ENCODE peak calls at places on chromosomes 11 and 22, in ten cellular contexts. I is mesendoderm, T is HepG2, F is Panc1, H is psoas muscle, W is suprapubic skin, Q is OCI-LY7, S is IMR-90, Y is colonic mucosa, M is heart right ventricle. D is an unnamed sample. For H3K36me3, the result is how much of the 10 kb centered on the place peaks cover.

GRCh38 chr11:57499413-57499982 is 16.0 kb downstream of the SLC43A1 start:
- DNase-seq in S (peak), I (peak), H (peak), W (peak), M (peak), Y (peak), Q (no peak), T (peak), F (no peak), D (peak)

GRCh38 chr22:42655693-42656092 is 6.5 kb upstream of the CYB5R3 start:
- DNase-seq in H (no peak), T (no peak), Q (peak), F (no peak), M (no peak), Y (no peak), S (no peak), I (peak), W (no peak), D (peak)

GRCh38 chr11:15816270-15816871 is 540.0 kb downstream of the SOX6 start:
- DNase-seq in W (no peak), F (no peak), M (peak), Q (no peak), T (no peak), S (peak), Y (no peak), H (no peak), I (peak), D (no peak)

GRCh38 chr11:117217685-117218084 is 14.2 kb downstream of the PCSK7 start:
- DNase-seq in Y (no peak), T (no peak), S (no peak), M (no peak), F (no peak), W (no peak), Q (no peak), H (no peak), I (no peak), D (no peak)

GRCh38 chr11:35136311-35136710 is 2.7 kb upstream of the CD44 start:
- DNase-seq in F (no peak), S (no peak), Q (no peak), H (no peak), W (no peak), M (no peak), T (no peak), Y (no peak), I (no peak), D (no peak)

GRCh38 chr11:72085836-72086475 is 5.3 kb downstream of the LRRC51 start:
- DNase-seq in F (no peak), M (no peak), I (peak), W (no peak), Y (no peak), T (no peak), Q (no peak), S (no peak), H (no peak), D (no peak)

GRCh38 chr11:117387992-117388765 is 60.5 kb downstream of the CEP164 start:
- DNase-seq in M (no peak), T (no peak), W (no peak), H (no peak), Y (no peak), Q (no peak), I (no peak), F (no peak), S (peak), D (no peak)

GRCh38 chr11:28343304-28344233 is 235.4 kb downstream of the METTL15 start:
- DNase-seq in W (no peak), Y (no peak), F (no peak), S (peak), M (no peak), I (peak), H (no peak), T (peak), Q (no peak), D (no peak)

GRCh38 chr11:113201055-113201818 is 113.1 kb upstream of the TTC12 start:
- DNase-seq in Q (no peak), S (no peak), Y (no peak), F (no peak), M (no peak), W (no peak), H (no peak), I (peak), T (no peak), D (peak)

GRCh38 chr22:48302657-48303359 is 1524.9 kb downstream of the BRD1 start:
- DNase-seq in F (no peak), M (no peak), Y (no peak), W (no peak), H (no peak), Q (no peak), I (no peak), S (no peak), T (no peak), D (no peak)

GRCh38 chr11:371051-371450 is 1.8 kb downstream of the B4GALNT4 start:
- DNase-seq in S (no peak), Q (no peak), M (no peak), Y (no peak), T (no peak), I (no peak), F (no peak), H (peak), W (no peak), D (no peak)

GRCh38 chr11:32713496-32713895 is 81.0 kb downstream of the CCDC73 start:
- DNase-seq in H (no peak), I (no peak), Y (no peak), S (no peak), W (no peak), Q (peak), F (no peak), M (no peak), T (no peak), D (no peak)

GRCh38 chr11:40281055-40281580 is 1178.3 kb downstream of the LRRC4C start:
- DNase-seq in F (no peak), M (no peak), Y (no peak), S (no peak), W (no peak), Q (no peak), I (peak), T (no peak), H (no peak), D (no peak)

GRCh38 chr11:17781221-17781620 is 46.6 kb downstream of the KCNC1 start:
- DNase-seq in Q (no peak), H (no peak), I (no peak), M (no peak), S (no peak), Y (no peak), T (no peak), W (no peak), F (no peak), D (peak)

GRCh38 chr11:106594751-106595351 is 423.4 kb downstream of the GUCY1A2 start:
- DNase-seq in Q (no peak), F (no peak), H (no peak), M (no peak), I (peak), T (no peak), Y (no peak), S (peak), W (no peak), D (no peak)

GRCh38 chr22:47446821-47447810 is 684.7 kb downstream of the TBC1D22A start:
- DNase-seq in Q (no peak), F (no peak), M (no peak), I (no peak), Y (peak), H (no peak), T (no peak), W (no peak), S (no peak), D (peak)

GRCh38 chr22:43390166-43390565 is 21.6 kb upstream of the MPPED1 start:
- DNase-seq in Q (no peak), W (no peak), M (no peak), I (no peak), F (no peak), Y (no peak), S (no peak), H (no peak), T (no peak), D (no peak)

GRCh38 chr11:115919341-115920086 is 415.3 kb upstream of the CADM1 start:
- DNase-seq in W (no peak), M (no peak), F (no peak), I (peak), S (peak), Y (no peak), T (no peak), H (no peak), Q (no peak), D (no peak)

GRCh38 chr11:7657306-7658025 is 15.8 kb downstream of the CYB5R2 start:
- DNase-seq in Q (no peak), S (peak), T (peak), H (peak), F (no peak), I (peak), M (peak), Y (peak), W (no peak), D (peak)

GRCh38 chr22:42820075-42820763 is 36.9 kb downstream of the ARFGAP3 start:
- DNase-seq in W (peak), M (no peak), S (peak), H (no peak), T (no peak), I (peak), F (no peak), Q (peak), Y (no peak), D (no peak)

GRCh38 chr11:118046051-118046963 is 30.6 kb upstream of the TMPRSS4 start:
- DNase-seq in M (no peak), T (no peak), S (no peak), H (no peak), I (no peak), Q (no peak), F (no peak), W (no peak), Y (no peak), D (no peak)

GRCh38 chr22:44870021-44870420 is 117.6 kb downstream of the ARHGAP8 start:
- DNase-seq in M (no peak), W (no peak), Y (no peak), F (no peak), H (no peak), T (no peak), I (peak), S (peak), Q (no peak), D (no peak)

GRCh38 chr11:78038697-78039313 is 15.7 kb upstream of the KCTD14 start:
- DNase-seq in T (peak), Y (peak), S (peak), H (no peak), F (no peak), M (no peak), W (no peak), Q (no peak), I (no peak), D (no peak)

GRCh38 chr22:44889233-44889878 is 120.4 kb downstream of the PHF21B start:
- DNase-seq in T (no peak), M (no peak), I (peak), F (no peak), Y (no peak), Q (no peak), W (peak), H (no peak), S (no peak), D (no peak)

GRCh38 chr11:114163830-114164401 is 104.4 kb downstream of the ZBTB16 start:
- DNase-seq in H (peak), Q (no peak), Y (no peak), S (no peak), F (no peak), W (no peak), I (no peak), M (no peak), T (no peak), D (no peak)

GRCh38 chr11:43504316-43504950 is 145.7 kb downstream of the TTC17 start:
- DNase-seq in M (no peak), T (peak), Q (peak), F (no peak), H (no peak), I (peak), W (no peak), S (peak), Y (no peak), D (no peak)

GRCh38 chr11:17280494-17281127 is 4.1 kb downstream of the NUCB2 start:
- DNase-seq in Q (no peak), S (peak), T (no peak), Y (no peak), I (no peak), W (no peak), H (no peak), F (no peak), M (no peak), D (no peak)

GRCh38 chr22:46058591-46059519 is 81.9 kb upstream of the WNT7B start:
- DNase-seq in M (peak), Y (no peak), F (no peak), S (no peak), Q (no peak), H (peak), I (no peak), T (no peak), W (peak), D (peak)

GRCh38 chr22:46061431-46062231 is 84.7 kb upstream of the WNT7B start:
- DNase-seq in S (no peak), T (peak), M (no peak), Y (no peak), H (peak), F (no peak), Q (no peak), I (peak), W (peak), D (no peak)

GRCh38 chr22:46062232-46062615 is 85.3 kb upstream of the WNT7B start:
- DNase-seq in Q (no peak), Y (no peak), I (no peak), H (peak), S (no peak), F (no peak), M (no peak), W (no peak), T (no peak), D (no peak)

GRCh38 chr22:46061124-46061410 is 84.1 kb upstream of the WNT7B start:
- DNase-seq in H (no peak), Q (no peak), I (no peak), T (no peak), W (peak), M (no peak), S (no peak), Y (no peak), F (no peak), D (no peak)

DNA sequence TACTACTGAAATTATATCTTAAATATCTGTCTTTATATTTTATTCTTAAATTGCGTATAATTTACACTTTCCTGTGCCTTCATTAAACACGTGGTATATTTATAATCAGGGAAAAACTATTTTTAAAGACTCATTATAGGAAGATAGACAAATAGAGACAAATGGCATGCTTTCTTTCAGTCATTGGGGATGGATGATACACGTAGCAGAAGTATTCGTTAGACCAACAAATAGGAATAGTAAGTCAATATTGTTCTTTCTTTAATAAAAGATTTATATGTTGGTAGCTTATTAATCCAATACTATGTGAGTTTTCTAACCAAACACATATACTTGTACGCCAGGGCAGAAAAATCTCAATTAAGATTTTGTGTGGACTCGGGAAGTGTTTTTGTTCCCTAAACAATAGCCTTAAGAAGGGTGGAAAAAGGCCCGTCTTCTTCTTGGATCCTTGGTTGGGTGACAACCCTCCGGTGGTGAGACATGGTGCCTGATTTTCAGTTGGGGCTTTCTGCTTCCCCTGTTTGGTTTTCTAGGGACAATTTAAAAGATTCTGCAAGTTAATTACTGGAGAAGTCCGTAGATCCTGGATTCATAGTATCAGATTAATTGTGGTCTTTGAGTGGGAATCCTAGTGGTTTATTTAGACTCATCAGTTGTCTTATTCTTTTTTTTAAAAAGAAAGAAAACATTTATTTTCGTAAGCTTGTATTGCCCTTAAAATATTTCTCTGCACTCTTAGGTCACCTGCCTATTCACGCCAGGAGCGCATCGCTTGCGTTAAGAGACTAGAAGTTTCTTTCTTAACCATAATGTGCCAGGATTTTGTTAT is 83.5 kb upstream of the WNT7B start:
- DNase-seq in S (no peak), I (no peak), F (no peak), Y (no peak), M (no peak), W (no peak), Q (no peak), T (no peak), H (no peak), D (no peak)
- H3K27ac ChIP-seq in S (no peak), I (no peak), F (peak), Y (peak), M (peak), W (peak), Q (no peak), T (no peak), H (peak), D (peak)

DNA sequence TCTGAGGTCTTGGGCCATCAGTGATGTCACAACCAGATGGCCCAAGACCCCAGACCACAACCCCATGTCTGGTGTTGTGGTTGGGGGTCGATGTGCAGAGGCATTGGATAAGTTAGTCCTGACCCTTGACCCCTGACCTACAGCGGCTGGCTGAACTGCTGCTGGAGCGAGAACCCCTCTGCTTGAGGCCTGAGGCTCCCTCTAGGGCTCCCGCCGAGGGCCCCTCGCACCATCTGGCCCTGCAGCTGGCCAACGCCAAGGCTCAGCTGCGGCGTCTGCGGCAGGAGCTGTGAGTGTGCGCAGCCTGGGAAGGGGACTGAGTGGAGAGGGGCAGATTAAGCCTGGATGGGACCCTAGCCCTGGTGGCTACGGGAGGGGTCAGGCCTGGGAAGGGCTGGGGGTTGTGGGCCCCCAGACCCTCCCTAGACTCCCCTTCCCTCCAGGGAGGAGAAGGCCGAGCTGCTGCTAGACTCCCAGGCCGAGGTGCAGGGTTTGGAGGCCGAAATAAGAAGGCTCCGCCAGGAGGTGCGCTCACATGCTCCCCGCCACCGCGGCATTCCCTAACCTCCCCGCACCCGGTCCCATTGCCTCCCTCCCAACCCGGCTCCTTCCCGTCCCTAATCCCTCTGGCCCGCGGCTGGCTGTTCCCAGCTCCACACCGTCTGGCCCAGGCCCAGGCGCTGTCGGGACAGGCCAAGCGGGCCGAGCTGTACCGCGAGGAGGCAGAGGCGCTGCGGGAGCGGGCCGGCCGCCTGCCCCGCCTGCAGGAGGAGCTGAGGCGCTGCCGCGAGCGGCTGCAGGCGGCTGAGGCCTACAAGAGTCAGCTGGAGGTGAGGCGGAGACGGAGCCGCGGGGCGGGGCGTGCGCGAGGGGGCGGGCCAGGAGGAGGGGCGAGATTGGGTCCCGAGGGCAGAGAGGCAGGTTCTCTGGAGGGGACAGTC is 2.1 kb downstream of the CCDC88B start:
- DNase-seq in M (peak), T (peak), Y (peak), I (peak), S (peak), Q (peak), F (peak), H (peak), W (peak), D (peak)
- H3K4me3 ChIP-seq in M (peak), T (peak), Y (peak), I (no peak), S (peak), Q (peak), F (peak), H (peak), W (peak), D (peak)

GRCh38 chr22:41548830-41549211 is 4.6 kb upstream of the POLR3H start:
- DNase-seq in Q (no peak), H (no peak), T (no peak), F (no peak), S (no peak), Y (no peak), M (no peak), I (no peak), W (no peak), D (no peak)

GRCh38 chr22:41555325-41555724 is 5.5 kb upstream of the CSDC2 start:
- DNase-seq in I (no peak), S (no peak), M (no peak), Q (no peak), H (no peak), F (no peak), T (no peak), W (no peak), Y (no peak), D (no peak)

GRCh38 chr22:41557401-41558240 is 3.2 kb upstream of the CSDC2 start:
- DNase-seq in Q (no peak), F (no peak), T (peak), S (peak), W (no peak), I (no peak), H (no peak), M (peak), Y (peak), D (peak)

GRCh38 chr22:41550952-41551491 is 6.8 kb upstream of the POLR3H start:
- DNase-seq in S (no peak), I (no peak), F (no peak), Y (no peak), M (no peak), W (no peak), T (no peak), Q (no peak), H (no peak), D (no peak)

DNA sequence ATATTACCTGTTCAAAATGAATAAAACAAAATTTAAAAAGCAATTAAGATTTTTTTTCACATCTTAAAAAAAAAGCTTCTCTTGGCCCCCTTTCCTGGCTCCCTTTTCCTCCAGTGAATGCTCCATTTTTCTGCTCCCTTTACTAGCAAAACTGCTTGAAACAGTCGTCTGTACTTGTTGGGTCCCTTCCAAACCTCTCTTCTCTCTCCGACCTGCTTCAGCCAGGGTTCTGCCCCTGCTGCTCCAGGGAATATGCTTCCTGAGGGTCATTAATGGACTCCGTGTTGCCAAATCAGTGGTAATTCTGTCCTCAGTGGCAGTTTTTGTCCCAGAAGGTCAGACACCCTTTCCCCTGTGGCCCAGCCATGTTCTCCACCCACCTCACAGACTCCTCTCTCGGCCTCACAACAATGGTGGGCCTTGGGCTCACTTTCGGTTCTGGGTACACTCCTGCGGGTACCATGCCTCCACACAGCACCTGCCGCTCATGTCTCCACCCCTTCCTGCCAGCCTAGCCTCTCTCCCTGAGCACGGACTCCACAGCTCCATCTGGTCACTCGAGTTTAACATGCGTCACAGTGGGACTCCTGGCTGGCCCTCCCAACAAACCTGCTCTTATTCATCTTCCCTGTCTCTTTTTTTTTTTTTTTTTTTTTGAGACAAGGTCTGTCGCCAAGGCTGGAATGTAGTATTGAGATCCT is 7.8 kb upstream of the POLR3H start:
- DNase-seq in Q (no peak), Y (no peak), I (no peak), W (no peak), H (no peak), T (no peak), M (no peak), F (no peak), S (no peak), D (no peak)
- H3K36me3 ChIP-seq in Q (under half), Y (under half), I (under half), W (under half), H (under half), T (under half), M (under half), F (under half), S (under half), D (under half)

GRCh38 chr22:39214006-39214382 is 30.8 kb downstream of the PDGFB start:
- DNase-seq in F (no peak), Y (no peak), S (no peak), Q (no peak), W (peak), M (no peak), H (no peak), T (no peak), I (no peak), D (no peak)

GRCh38 chr22:39215070-39215396 is 29.7 kb downstream of the PDGFB start:
- DNase-seq in S (no peak), H (no peak), T (no peak), M (no peak), Q (no peak), F (no peak), W (peak), Y (no peak), I (no peak), D (no peak)

GRCh38 chr22:39216143-39216490 is 28.7 kb downstream of the PDGFB start:
- DNase-seq in Q (no peak), H (no peak), Y (no peak), W (peak), M (no peak), I (no peak), S (no peak), F (no peak), T (no peak), D (peak)

GRCh38 chr22:39215430-39216142 is 29.2 kb downstream of the PDGFB start:
- DNase-seq in F (no peak), Q (peak), I (peak), T (no peak), H (no peak), M (no peak), W (peak), Y (no peak), S (no peak), D (no peak)

GRCh38 chr22:39214383-39215069 is 30.3 kb downstream of the PDGFB start:
- DNase-seq in H (no peak), Q (no peak), W (peak), M (no peak), S (peak), F (no peak), T (peak), Y (no peak), I (peak), D (no peak)
- H3K27ac ChIP-seq in H (no peak), Q (no peak), W (no peak), M (no peak), S (no peak), F (peak), T (no peak), Y (no peak), I (peak), D (no peak)